ENCODE peak calls at places on chromosome 11, in ten cellular contexts. X is AG10803, J is HFF-Myc, A is astrocyte of the spinal cord, D is tibial artery, C is AG04450, R is coronary artery, S is psoas muscle, H is esophagus squamous epithelium, I is MG63. T is an unnamed sample.

GRCh38 chr11:81840375-81840774 is 893.3 kb downstream of the FAM181B start:
- DNase-seq in I (no peak), C (no peak), S (no peak), D (no peak), X (no peak), A (peak), R (no peak), J (no peak), H (no peak), T (no peak)

GRCh38 chr11:93772123-93772522 is 12.0 kb upstream of the MED17 start:
- DNase-seq in R (no peak), A (no peak), C (no peak), S (no peak), I (peak), D (no peak), X (no peak), J (no peak), H (no peak), T (no peak)

GRCh38 chr11:23540101-23540561 is 679.9 kb upstream of the CCDC179 start:
- DNase-seq in X (peak), I (peak), A (peak), S (no peak), H (no peak), J (peak), R (no peak), C (peak), D (no peak), T (no peak)

GRCh38 chr11:119717839-119718534 is 11.0 kb downstream of the NECTIN1 start:
- DNase-seq in D (no peak), A (peak), H (no peak), I (no peak), S (no peak), R (no peak), X (no peak), J (no peak), C (no peak), T (no peak)

GRCh38 chr11:7536102-7536501 is 22.3 kb downstream of the PPFIBP2 start:
- DNase-seq in J (no peak), C (no peak), H (no peak), R (no peak), I (no peak), D (no peak), X (no peak), A (no peak), S (no peak), T (no peak)

GRCh38 chr11:63508009-63508408 is 2.1 kb downstream of the LGALS12 start:
- DNase-seq in D (no peak), H (no peak), I (no peak), J (no peak), C (no peak), S (peak), R (no peak), X (no peak), A (no peak), T (peak)

GRCh38 chr11:117809236-117810055 is 12.4 kb upstream of the DSCAML1 start:
- DNase-seq in I (peak), C (no peak), A (peak), H (no peak), S (peak), J (no peak), R (no peak), X (peak), D (peak), T (no peak)

GRCh38 chr11:102971766-102972165 is 16.2 kb upstream of the MMP13 start:
- DNase-seq in S (no peak), R (no peak), D (no peak), J (no peak), X (peak), I (no peak), C (no peak), H (no peak), A (no peak), T (no peak)

GRCh38 chr11:9858218-9858617 is 194.3 kb downstream of the SWAP70 start:
- DNase-seq in R (no peak), A (no peak), C (no peak), J (no peak), H (no peak), I (no peak), S (no peak), X (no peak), D (no peak), T (no peak)

GRCh38 chr11:45925550-45925949 is 3.1 kb downstream of the LARGE2 start:
- DNase-seq in A (no peak), S (no peak), X (no peak), I (no peak), R (no peak), H (no peak), C (no peak), D (no peak), J (no peak), T (no peak)

GRCh38 chr11:8480858-8481257 is 113.2 kb downstream of the STK33 start:
- DNase-seq in S (no peak), C (no peak), H (no peak), R (no peak), J (no peak), I (no peak), A (no peak), D (no peak), X (no peak), T (no peak)

GRCh38 chr11:2779499-2779980 is 79.7 kb upstream of the KCNQ1OT1 start:
- DNase-seq in A (no peak), D (no peak), X (no peak), S (peak), I (no peak), R (no peak), H (no peak), C (no peak), J (no peak), T (no peak)

GRCh38 chr11:69826773-69827172 is 7.6 kb upstream of the FGF3 start:
- DNase-seq in R (no peak), D (no peak), J (no peak), A (no peak), H (no peak), S (no peak), X (no peak), C (no peak), I (no peak), T (no peak)
- H3K4me3 ChIP-seq in R (no peak), D (no peak), J (no peak), A (no peak), H (no peak), S (no peak), X (no peak), C (no peak), I (no peak), T (no peak)

DNA sequence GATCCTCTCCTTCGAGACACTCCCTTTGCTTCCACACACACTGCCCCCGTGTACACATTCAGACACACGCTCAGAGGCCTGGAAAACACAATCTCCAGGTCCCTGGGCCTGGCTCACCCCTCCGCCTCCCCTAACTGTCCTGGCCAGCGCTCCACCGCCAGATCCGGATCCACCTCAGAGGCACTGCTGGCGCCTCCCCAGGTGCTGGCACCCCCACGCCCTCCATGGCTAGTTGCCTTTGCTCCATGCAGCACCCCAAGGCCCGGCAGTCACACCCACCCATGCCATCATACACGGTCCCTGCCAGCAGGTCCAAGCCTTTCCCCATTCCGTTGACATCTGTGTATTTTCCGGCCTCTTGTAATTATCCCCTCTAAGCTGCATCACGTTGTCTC is 11.1 kb downstream of the SPTBN2 start:
- DNase-seq in I (no peak), D (no peak), R (no peak), C (no peak), H (no peak), S (no peak), J (no peak), A (no peak), X (no peak), T (no peak)
- H3K4me3 ChIP-seq in I (no peak), D (no peak), R (no peak), C (no peak), H (peak), S (no peak), J (no peak), A (no peak), X (no peak), T (no peak)

GRCh38 chr11:96103102-96103501 is 179.2 kb upstream of the MTMR2 start:
- DNase-seq in C (no peak), J (no peak), S (no peak), I (no peak), A (no peak), D (no peak), X (no peak), R (no peak), H (no peak), T (no peak)
- H3K4me3 ChIP-seq in C (no peak), J (no peak), S (no peak), I (no peak), A (no peak), D (no peak), X (no peak), R (no peak), H (no peak), T (no peak)

GRCh38 chr11:75429641-75429901 is 3.4 kb downstream of the KLHL35 start:
- DNase-seq in S (no peak), C (no peak), A (no peak), J (no peak), D (no peak), R (no peak), H (no peak), I (no peak), X (no peak), T (no peak)
- H3K4me3 ChIP-seq in S (peak), C (no peak), A (no peak), J (no peak), D (peak), R (peak), H (peak), I (no peak), X (no peak), T (no peak)

T was measured in lung.